ENCODE peak calls at places on chromosome 10, in eight cellular contexts. L is MCF 10A, W is GM13977, E is adrenal gland, P is AG10803, Y is HCT116, A is RWPE1, V is foreskin fibroblast. K is an unnamed sample.

GRCh38 chr10:36073796-36074345 is 431.8 kb upstream of the FZD8 start:
- DNase-seq in Y (no peak), P (no peak), W (no peak), L (no peak), V (no peak), A (no peak), E (no peak), K (no peak)

GRCh38 chr10:44724415-44725174 is 186.5 kb upstream of the TMEM72 start:
- DNase-seq in W (no peak), V (peak; percentile 77), A (no peak), P (peak; percentile 71), L (peak; percentile 27), Y (no peak), E (no peak), K (no peak)

GRCh38 chr10:89458289-89458688 is 43.9 kb downstream of the IFIT5 start:
- DNase-seq in L (peak; percentile 53), W (no peak), Y (no peak), A (peak; percentile 57), P (peak; percentile 80), V (peak; percentile 67), E (no peak), K (no peak)

GRCh38 chr10:133342942-133343341 is 4.2 kb upstream of the PRAP1 start:
- DNase-seq in Y (no peak), A (no peak), V (no peak), L (no peak), E (no peak), P (no peak), W (no peak), K (no peak)

GRCh38 chr10:49115796-49116508 is 630 bp upstream of the VSTM4 start:
- DNase-seq in Y (no peak), A (no peak), W (no peak), P (no peak), E (no peak), V (no peak), L (no peak), K (no peak)

GRCh38 chr10:63133787-63134557 is 844 bp downstream of the NRBF2 start:
- DNase-seq in A (no peak), L (no peak), P (peak; percentile 58), E (no peak), Y (no peak), V (peak; percentile 48), W (peak; percentile 28), K (peak; percentile 66)

GRCh38 chr10:102629661-102630614 is 14.3 kb upstream of the TRIM8 start:
- DNase-seq in Y (no peak), L (peak; percentile 57), V (peak; percentile 93), E (no peak), A (peak; percentile 79), W (no peak), P (peak; percentile 91), K (no peak)

GRCh38 chr10:114319406-114320248 is 80.6 kb downstream of the VWA2 start:
- DNase-seq in Y (no peak), W (no peak), E (no peak), P (no peak), A (no peak), L (no peak), V (no peak), K (no peak)

GRCh38 chr10:105971460-105971859 is 1193.0 kb downstream of the SORCS1 start:
- DNase-seq in Y (no peak), A (no peak), W (no peak), L (no peak), E (no peak), P (no peak), V (no peak), K (no peak)

GRCh38 chr10:105969884-105970377 is 1194.6 kb downstream of the SORCS1 start:
- DNase-seq in A (no peak), P (no peak), Y (no peak), E (no peak), V (no peak), L (no peak), W (no peak), K (no peak)

GRCh38 chr10:105974803-105975456 is 1189.6 kb downstream of the SORCS1 start:
- DNase-seq in A (peak; percentile 20), P (peak; percentile 29), L (peak; percentile 66), Y (no peak), V (peak; percentile 68), E (peak; percentile 25), W (peak; percentile 6), K (peak; percentile 8)

GRCh38 chr10:105973912-105974311 is 1190.6 kb downstream of the SORCS1 start:
- DNase-seq in E (no peak), P (no peak), A (no peak), L (no peak), Y (no peak), W (no peak), V (no peak), K (no peak)

DNA sequence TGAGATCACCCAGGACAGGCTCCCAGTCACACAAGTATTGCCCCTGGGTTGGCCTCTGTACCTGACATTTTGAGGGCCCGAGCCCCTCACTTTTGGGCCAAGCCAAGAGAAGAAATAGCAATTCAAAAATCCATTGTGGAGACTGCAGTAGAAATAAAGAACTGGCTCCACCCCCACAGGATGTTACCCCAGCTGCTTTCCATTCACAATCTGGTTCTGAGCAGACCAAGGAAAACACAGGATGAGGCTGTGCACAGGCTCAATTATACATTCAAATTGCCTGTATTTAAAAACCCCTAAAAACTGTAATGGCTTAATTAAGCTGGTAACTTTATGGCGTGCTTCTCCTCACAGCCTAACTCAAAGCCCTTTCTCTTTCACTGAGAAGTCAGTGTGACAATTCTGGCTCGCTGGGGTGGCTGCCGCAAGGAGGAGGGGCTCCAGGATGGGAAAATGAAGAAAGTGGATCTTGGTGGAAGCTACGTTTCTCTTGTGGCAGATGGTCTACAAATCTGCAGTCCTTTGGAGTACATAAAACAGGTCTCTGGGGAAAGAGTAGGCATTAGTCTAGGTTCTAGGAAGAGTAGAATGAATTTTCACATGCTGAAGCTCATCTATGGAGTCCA is 1191.1 kb downstream of the SORCS1 start:
- DNase-seq in V (peak; percentile 55), L (no peak), A (no peak), E (no peak), P (no peak), Y (no peak), W (no peak), K (no peak)
- TF ChIP-seq CTCF in V (no peak), L (no peak), A (no peak), E (no peak), P (no peak), Y (no peak), W (no peak), K (no peak)

GRCh38 chr10:809671-810350 is 120.3 kb upstream of the DIP2C start:
- DNase-seq in L (no peak), W (no peak), E (no peak), V (no peak), A (no peak), P (no peak), Y (no peak), K (no peak)

GRCh38 chr10:811781-812180 is 119.7 kb downstream of the LARP4B start:
- DNase-seq in L (no peak), Y (no peak), V (no peak), W (no peak), E (no peak), P (peak; percentile 16), A (no peak), K (no peak)

GRCh38 chr10:811379-811778 is 120.1 kb downstream of the LARP4B start:
- DNase-seq in P (no peak), W (no peak), E (no peak), L (no peak), Y (no peak), A (no peak), V (no peak), K (no peak)

GRCh38 chr10:812787-813186 is 118.7 kb downstream of the LARP4B start:
- DNase-seq in A (no peak), E (no peak), V (no peak), P (no peak), W (no peak), Y (no peak), L (no peak), K (no peak)

DNA sequence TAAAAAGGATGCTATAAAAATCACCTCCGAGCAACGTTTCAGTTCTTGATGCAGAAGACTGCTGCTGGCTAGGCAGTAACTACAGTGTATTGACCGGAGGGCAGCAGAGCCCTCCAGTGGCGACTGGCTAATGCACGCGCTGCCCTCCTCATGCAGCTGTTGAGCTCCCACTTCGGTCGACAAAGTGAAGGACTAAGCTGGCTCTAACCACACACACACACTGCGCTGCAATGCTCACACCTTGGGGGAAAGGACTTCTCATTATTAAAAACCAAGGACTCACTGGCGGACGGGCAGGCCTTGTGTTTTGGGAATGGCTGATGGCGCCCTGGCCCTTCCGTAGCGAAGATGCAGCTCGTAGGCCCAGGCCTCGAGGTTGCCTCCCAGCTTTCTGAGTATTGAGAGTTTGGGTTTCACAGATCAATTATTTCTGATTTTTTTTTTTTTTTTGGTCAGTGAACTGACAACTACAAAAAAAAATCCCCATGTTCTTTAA is 120.9 kb upstream of the DIP2C start:
- DNase-seq in Y (no peak), W (no peak), V (no peak), L (no peak), A (no peak), E (no peak), P (peak; percentile 22), K (peak; percentile 31)
- TF ChIP-seq CTCF in Y (no peak), W (peak; percentile 54), V (peak; percentile 17), L (no peak), A (peak; percentile 14), E (no peak), P (peak; percentile 45), K (no peak)

DNA sequence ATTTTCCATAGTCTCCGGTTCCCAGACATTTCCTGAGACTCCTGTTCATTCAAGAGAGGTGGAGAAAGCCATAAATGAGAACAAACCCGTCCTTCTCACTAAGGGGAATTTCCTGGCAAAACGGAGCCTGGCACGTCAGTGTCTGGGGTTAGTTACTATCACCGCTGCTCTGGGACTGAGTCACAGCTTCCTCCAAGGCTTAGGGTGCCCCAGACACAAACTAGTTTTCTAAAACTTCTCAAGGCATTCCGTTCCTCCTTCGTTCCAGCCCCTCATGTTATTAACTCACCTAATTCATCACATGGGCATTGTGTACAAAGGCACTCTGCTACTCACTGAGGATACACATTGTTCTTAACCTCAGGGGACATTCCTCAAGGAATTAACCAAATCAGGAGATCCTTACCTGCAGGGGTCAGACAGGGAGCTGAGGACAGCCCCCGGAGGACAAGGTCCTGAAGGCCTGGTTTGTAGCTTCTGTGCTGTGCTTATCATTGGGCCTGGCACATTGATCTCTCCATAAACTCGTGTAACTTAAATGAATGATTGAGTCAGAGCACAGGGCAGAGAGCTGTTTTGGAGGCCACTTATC is 103.0 kb upstream of the KLF6 start:
- DNase-seq in L (peak; percentile 77), A (peak; percentile 66), W (no peak), P (peak; percentile 91), E (peak; percentile 71), Y (no peak), V (peak; percentile 79), K (peak; percentile 46)
- TF ChIP-seq CTCF in L (no peak), A (no peak), W (no peak), P (peak; percentile 14), E (no peak), Y (no peak), V (no peak), K (no peak)

GRCh38 chr10:47060356-47060755 is 149.1 kb downstream of the PTPN20 start:
- DNase-seq in W (no peak), L (no peak), P (no peak), A (no peak), E (no peak), Y (no peak), V (no peak), K (no peak)

GRCh38 chr10:47063858-47064257 is 152.6 kb downstream of the PTPN20 start:
- DNase-seq in L (no peak), V (no peak), Y (no peak), A (no peak), E (no peak), W (no peak), P (no peak), K (no peak)

GRCh38 chr10:47061776-47062175 is 150.5 kb downstream of the PTPN20 start:
- DNase-seq in V (no peak), W (no peak), Y (no peak), P (no peak), L (no peak), E (no peak), A (no peak), K (no peak)

GRCh38 chr10:47060993-47061500 is 149.8 kb downstream of the PTPN20 start:
- DNase-seq in E (no peak), W (no peak), Y (no peak), P (no peak), A (no peak), L (no peak), V (no peak), K (no peak)

GRCh38 chr10:47062801-47063200 is 151.6 kb downstream of the PTPN20 start:
- DNase-seq in L (peak; percentile 10), P (peak; percentile 20), Y (no peak), A (no peak), E (no peak), W (no peak), V (peak; percentile 28), K (no peak)
- TF ChIP-seq CTCF in L (no peak), P (peak; percentile 23), Y (peak; percentile 13), A (no peak), E (no peak), W (no peak), V (peak; percentile 5), K (no peak)